ENCODE peak calls at places on chromosomes 1 and 21, in five cellular contexts. G is nephron progenitor cell, U is Caco-2, D is astrocyte of the spinal cord, I is endodermal cell. R is an unnamed sample.

GRCh38 chr1:25030674-25031589 is 100.9 kb upstream of the RUNX3 start:
- DNase-seq in G (no peak), I (no peak), D (peak), U (no peak), R (no peak)

GRCh38 chr1:2231667-2232254 is 3.6 kb downstream of the SKI start:
- DNase-seq in D (peak), I (peak), G (peak), U (no peak), R (no peak)

GRCh38 chr1:26363549-26364448 is 8.8 kb downstream of the ZNF683 start:
- DNase-seq in G (peak), I (peak), U (peak), D (peak), R (peak)

GRCh38 chr1:113140588-113141446 is 67.8 kb downstream of the LRIG2 start:
- DNase-seq in D (peak), U (peak), I (peak), G (peak), R (peak)

GRCh38 chr1:81155131-81155530 is 645.6 kb upstream of the ADGRL2 start:
- DNase-seq in D (peak), I (no peak), G (no peak), U (no peak), R (no peak)

GRCh38 chr1:101199637-101199982 is 37.2 kb upstream of the S1PR1 start:
- DNase-seq in I (no peak), U (no peak), G (no peak), D (no peak), R (no peak)

GRCh38 chr1:39395357-39395831 is 96.0 kb upstream of the BMP8A start:
- DNase-seq in I (peak), U (no peak), D (peak), G (no peak), R (no peak)

GRCh38 chr1:111855260-111855659 is 99.6 kb downstream of the DDX20 start:
- DNase-seq in G (no peak), I (peak), D (no peak), U (no peak), R (no peak)

GRCh38 chr1:41504126-41505035 is 19.9 kb upstream of the EDN2 start:
- DNase-seq in G (no peak), U (no peak), D (peak), I (peak), R (no peak)

GRCh38 chr1:57957576-57957975 is 533.7 kb upstream of the DAB1 start:
- DNase-seq in D (no peak), U (no peak), I (no peak), G (no peak), R (no peak)

GRCh38 chr21:44424608-44425306 is 30.6 kb upstream of the LRRC3 start:
- DNase-seq in U (peak), I (no peak), G (no peak), D (no peak), R (no peak)

GRCh38 chr1:40039245-40039756 is 1.2 kb upstream of the CAP1 start:
- DNase-seq in U (no peak), G (no peak), D (no peak), I (no peak), R (no peak)

GRCh38 chr21:45596704-45597318 is 46.7 kb upstream of the PCBP3 start:
- DNase-seq in D (peak), G (peak), U (peak), I (peak), R (peak)

GRCh38 chr1:183827801-183828200 is 22.9 kb downstream of the RGL1 start:
- DNase-seq in U (no peak), G (no peak), D (no peak), I (no peak), R (no peak)

GRCh38 chr1:10705953-10706352 is 90.5 kb downstream of the CASZ1 start:
- DNase-seq in U (no peak), I (no peak), G (peak), D (no peak), R (no peak)

GRCh38 chr1:206411321-206411720 is 59.0 kb upstream of the IKBKE start:
- DNase-seq in D (no peak), U (no peak), G (no peak), I (no peak), R (no peak)

GRCh38 chr1:9194024-9194423 is 40.5 kb upstream of the H6PD start:
- DNase-seq in G (no peak), I (no peak), D (no peak), U (peak), R (no peak)

GRCh38 chr1:26700711-26701110 is 4.9 kb downstream of the ARID1A start:
- DNase-seq in U (no peak), G (no peak), I (no peak), D (peak), R (no peak)

DNA sequence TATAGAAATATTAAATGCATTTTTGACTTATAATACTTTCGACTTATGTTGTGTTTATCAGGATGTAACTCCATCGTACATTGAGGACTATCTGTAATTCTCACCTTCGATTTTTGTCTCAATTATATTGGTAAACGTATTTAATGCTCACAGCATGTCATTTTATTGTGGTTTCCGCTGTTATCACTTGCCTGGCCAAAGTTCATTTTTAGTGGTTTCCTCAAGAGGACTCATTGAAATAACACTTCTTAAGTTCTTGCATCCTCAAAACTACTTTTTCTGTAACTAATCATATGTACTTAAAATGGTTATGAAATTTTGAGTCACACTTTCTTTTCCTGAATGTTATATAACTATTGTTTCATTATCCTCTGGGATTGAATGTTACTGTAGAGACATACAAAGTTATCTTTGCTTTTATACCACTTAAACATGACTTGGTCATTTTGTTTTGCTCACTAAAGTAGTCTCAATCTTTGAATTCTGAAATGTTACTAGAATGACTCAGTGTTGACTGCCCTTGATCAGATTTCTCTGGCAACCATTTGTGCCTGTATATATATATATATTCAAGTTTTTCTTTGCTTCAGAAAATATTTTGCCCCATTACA is 289.6 kb upstream of the PROX1 start:
- DNase-seq in G (no peak), D (no peak), I (no peak), U (no peak), R (no peak)
- TF ChIP-seq CTCF in G (no peak), D (no peak), I (no peak), U (no peak), R (no peak)

GRCh38 chr1:88595355-88595754 is 88.7 kb upstream of the PKN2 start:
- DNase-seq in I (no peak), D (peak), G (no peak), U (no peak), R (no peak)
- TF ChIP-seq CTCF in I (peak), D (peak), G (no peak), U (no peak), R (peak)

DNA sequence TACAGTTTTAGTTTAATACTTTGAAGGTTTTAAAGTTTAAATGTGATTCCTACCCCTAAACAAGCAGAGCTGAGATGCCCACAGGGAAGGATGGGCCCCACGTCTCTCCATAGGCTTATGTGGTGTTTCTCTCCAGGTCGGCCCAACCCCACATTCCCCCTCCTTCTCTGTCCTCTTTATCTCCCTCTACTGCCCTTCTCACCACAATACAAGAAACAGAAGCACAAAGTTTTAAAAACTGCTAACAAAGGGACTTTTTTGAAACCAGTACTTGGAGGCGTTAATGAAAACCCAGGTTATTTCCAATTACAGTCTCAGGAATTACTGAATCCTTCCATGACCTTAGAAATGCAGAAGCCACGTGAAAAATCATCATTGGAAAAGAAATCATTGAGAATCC is 324.0 kb downstream of the NTNG1 start:
- DNase-seq in I (peak), U (no peak), D (no peak), G (no peak), R (no peak)
- TF ChIP-seq CTCF in I (peak), U (no peak), D (no peak), G (no peak), R (no peak)

GRCh38 chr1:1215266-1215676 is 1.3 kb upstream of the TNFRSF4 start:
- DNase-seq in U (no peak), D (no peak), G (no peak), I (no peak), R (no peak)
- TF ChIP-seq CTCF in U (no peak), D (no peak), G (no peak), I (no peak), R (no peak)

DNA sequence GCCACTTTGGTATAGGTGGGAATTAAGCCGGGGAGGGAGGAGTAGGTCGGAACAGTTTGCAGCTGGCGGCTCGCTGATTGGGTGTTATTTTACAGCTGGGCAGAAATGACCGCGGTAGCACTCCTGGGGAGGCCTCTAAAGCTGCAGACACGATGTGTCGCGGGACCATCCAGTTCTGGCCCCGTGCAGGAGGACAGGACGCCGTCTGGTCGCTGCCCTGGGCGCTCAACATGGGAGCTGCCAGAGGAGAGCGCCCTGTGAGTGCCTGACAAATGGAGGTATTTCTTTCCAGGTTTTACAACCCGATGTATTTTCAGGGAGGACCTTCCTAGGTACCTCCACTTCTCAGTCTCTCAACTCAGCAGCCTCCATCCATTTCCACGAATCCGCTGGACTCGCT is 46.2 kb downstream of the CDC7 start:
- DNase-seq in D (no peak), U (no peak), G (no peak), I (no peak), R (no peak)
- TF ChIP-seq CTCF in D (no peak), U (no peak), G (no peak), I (no peak), R (no peak)

GRCh38 chr1:28896609-28896986 is 17.8 kb upstream of the EPB41 start:
- DNase-seq in D (no peak), I (no peak), U (no peak), G (no peak), R (no peak)

GRCh38 chr1:28900562-28900961 is 13.8 kb upstream of the EPB41 start:
- DNase-seq in G (no peak), I (no peak), D (no peak), U (no peak), R (no peak)

GRCh38 chr1:28898267-28898955 is 16.0 kb upstream of the EPB41 start:
- DNase-seq in D (no peak), I (no peak), G (no peak), U (no peak), R (no peak)

GRCh38 chr1:28895896-28896608 is 18.3 kb upstream of the EPB41 start:
- DNase-seq in I (no peak), U (no peak), G (no peak), D (no peak), R (no peak)

DNA sequence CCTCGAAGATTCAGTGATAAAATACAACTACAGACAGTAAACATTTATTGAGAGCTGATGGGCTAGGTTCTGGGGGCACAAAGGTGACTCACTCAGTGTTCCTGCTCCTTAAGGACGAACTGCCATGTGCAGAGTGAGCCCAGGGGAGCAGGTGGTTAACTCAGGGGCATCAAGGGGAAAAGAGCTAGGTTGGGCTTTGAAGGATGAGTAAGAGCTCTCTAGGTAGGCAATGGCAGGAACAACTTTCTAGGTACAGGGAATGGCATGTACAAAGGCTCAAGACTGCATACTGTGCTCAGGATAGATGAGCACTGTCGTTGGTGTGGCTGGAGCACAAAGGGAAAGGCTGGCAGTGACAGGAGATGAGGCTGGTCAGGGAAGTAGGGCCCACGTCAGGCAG is 16.6 kb upstream of the EPB41 start:
- DNase-seq in I (no peak), U (no peak), D (no peak), G (no peak), R (no peak)
- TF ChIP-seq CTCF in I (no peak), U (no peak), D (no peak), G (no peak), R (no peak)

GRCh38 chr1:31425301-31426081 is 12.5 kb downstream of the SERINC2 start:
- DNase-seq in I (no peak), G (no peak), U (no peak), D (no peak), R (no peak)
- TF ChIP-seq CTCF in I (no peak), G (no peak), U (no peak), D (no peak), R (no peak)

GRCh38 chr1:218351617-218352438 is 6.7 kb downstream of the TGFB2 start:
- DNase-seq in D (peak), G (no peak), I (peak), U (no peak), R (no peak)
- TF ChIP-seq CTCF in D (peak), G (no peak), I (peak), U (peak), R (no peak)

DNA sequence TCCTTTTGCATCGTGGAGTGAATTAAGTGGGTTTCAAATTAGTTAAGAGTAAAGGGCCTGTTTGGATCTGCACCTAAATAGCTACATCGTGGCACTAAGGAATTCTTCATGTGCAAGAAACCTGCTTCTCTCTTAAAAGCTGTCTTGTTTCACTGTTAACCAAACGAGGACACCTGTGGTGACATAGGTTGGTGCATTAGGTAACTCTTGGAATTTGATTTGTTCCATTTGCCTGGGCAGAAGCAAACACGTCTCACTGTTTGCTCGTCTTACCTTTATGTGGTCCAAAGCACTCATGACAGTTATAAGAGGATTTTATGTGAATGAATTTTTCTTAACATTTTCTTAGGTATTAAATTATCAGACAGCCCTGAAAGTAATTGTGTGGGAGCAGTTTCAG is 60.9 kb downstream of the PRDM2 start:
- DNase-seq in U (no peak), D (no peak), G (no peak), I (no peak), R (no peak)
- TF ChIP-seq CTCF in U (no peak), D (no peak), G (no peak), I (peak), R (no peak)

R was measured in endothelial cell.